ENCODE peak calls at places on chromosomes 4 and X, in ten cellular contexts. V, Z, K, E, Q, J, I, G, Y and R are unnamed samples.

GRCh38 chr4:17120761-17121160 is 222.3 kb upstream of the LDB2 start:
- DNase-seq in V (no peak), Z (no peak), K (peak; percentile 66), E (no peak), Q (no peak), J (no peak), I (peak; percentile 31), G (no peak), Y (no peak), R (no peak)

GRCh38 chr4:142812091-142812490 is 34.0 kb downstream of the INPP4B start:
- DNase-seq in V (no peak), Z (no peak), K (no peak), E (no peak), Q (no peak), J (no peak), I (no peak), G (no peak), Y (no peak), R (no peak)

GRCh38 chrX:153381684-153382532 is 19.2 kb downstream of the PNMA6E start:
- DNase-seq in V (peak; percentile 78), Z (no peak), K (peak; percentile 92), E (peak; percentile 50), Q (no peak), J (peak; percentile 73), I (peak; percentile 90), G (peak; percentile 6), Y (no peak), R (peak; percentile 72)

GRCh38 chrX:129653985-129654651 is 638 bp downstream of the APLN start:
- DNase-seq in V (no peak), Z (peak; percentile 87), K (no peak), E (peak; percentile 35), Q (no peak), J (no peak), I (no peak), G (no peak), Y (peak; percentile 35), R (no peak)

GRCh38 chr4:121564840-121565375 is 131.9 kb downstream of the ANXA5 start:
- DNase-seq in V (no peak), Z (no peak), K (peak; percentile 3), E (no peak), Q (no peak), J (no peak), I (peak; percentile 3), G (no peak), Y (peak; percentile 4), R (no peak)

GRCh38 chr4:16116019-16116418 is 32.2 kb upstream of the PROM1 start:
- DNase-seq in V (peak; percentile 71), Z (peak; percentile 76), K (no peak), E (no peak), Q (no peak), J (no peak), I (no peak), G (no peak), Y (no peak), R (no peak)

GRCh38 chr4:105179539-105180401 is 33.1 kb downstream of the TET2 start:
- DNase-seq in V (no peak), Z (no peak), K (no peak), E (no peak), Q (no peak), J (no peak), I (no peak), G (no peak), Y (no peak), R (no peak)

GRCh38 chr4:7736436-7737267 is 203.0 kb downstream of the AFAP1 start:
- DNase-seq in V (peak; percentile 40), Z (no peak), K (no peak), E (no peak), Q (no peak), J (no peak), I (no peak), G (no peak), Y (peak; percentile 50), R (no peak)

GRCh38 chr4:122300776-122301175 is 78.0 kb upstream of the ADAD1 start:
- DNase-seq in V (no peak), Z (no peak), K (no peak), E (no peak), Q (no peak), J (no peak), I (no peak), G (no peak), Y (no peak), R (no peak)

GRCh38 chr4:76987153-76987562 is 37.6 kb downstream of the SEPTIN11 start:
- DNase-seq in V (no peak), Z (no peak), K (peak; percentile 99), E (no peak), Q (peak; percentile 27), J (peak; percentile 97), I (peak; percentile 99), G (no peak), Y (no peak), R (no peak)

GRCh38 chr4:151454513-151454912 is 45.5 kb downstream of the FHIP1A start:
- DNase-seq in V (no peak), Z (no peak), K (no peak), E (no peak), Q (no peak), J (no peak), I (no peak), G (no peak), Y (no peak), R (no peak)

GRCh38 chr4:28277931-28278330 is 1417.3 kb downstream of the STIM2 start:
- DNase-seq in V (no peak), Z (no peak), K (no peak), E (no peak), Q (no peak), J (no peak), I (no peak), G (no peak), Y (peak; percentile 49), R (no peak)

GRCh38 chr4:118338981-118339765 is 13.6 kb downstream of the PRSS12 start:
- DNase-seq in V (no peak), Z (no peak), K (peak; percentile 70), E (no peak), Q (no peak), J (peak; percentile 23), I (peak; percentile 81), G (no peak), Y (peak; percentile 55), R (no peak)

GRCh38 chrX:143437439-143437838 is 79.8 kb downstream of the SPANXN3 start:
- DNase-seq in V (peak; percentile 46), Z (no peak), K (no peak), E (peak; percentile 0), Q (no peak), J (no peak), I (no peak), G (no peak), Y (peak; percentile 60), R (peak; percentile 3)

GRCh38 chr4:52243367-52243766 is 192.3 kb downstream of the SPATA18 start:
- DNase-seq in V (no peak), Z (no peak), K (no peak), E (no peak), Q (no peak), J (no peak), I (no peak), G (no peak), Y (no peak), R (no peak)

GRCh38 chr4:85829276-85830051 is 354.5 kb downstream of the ARHGAP24 start:
- DNase-seq in V (no peak), Z (no peak), K (peak; percentile 22), E (no peak), Q (no peak), J (no peak), I (peak; percentile 54), G (no peak), Y (peak; percentile 54), R (no peak)

DNA sequence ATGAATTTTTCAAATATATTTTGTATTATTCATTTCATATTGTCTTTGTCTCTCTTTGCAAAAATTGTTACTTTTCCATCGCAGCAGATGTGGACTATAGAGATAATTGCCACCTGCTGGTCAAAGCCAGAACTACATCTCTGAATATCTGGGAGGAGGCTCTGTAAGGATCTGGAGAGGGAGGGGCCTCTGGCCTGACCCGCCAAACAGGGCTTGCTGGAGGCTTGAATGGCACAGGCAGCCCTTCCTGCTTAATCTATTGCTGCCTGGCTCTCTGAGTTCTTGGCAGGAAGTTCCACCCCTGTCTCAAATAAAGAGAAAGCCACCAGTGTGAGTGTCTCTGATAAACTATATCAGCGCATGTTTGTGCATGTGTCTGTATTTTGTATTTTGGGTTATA is 132.4 kb downstream of the ZMAT1 start:
- DNase-seq in V (peak; percentile 90), Z (peak; percentile 91), K (peak; percentile 87), E (peak; percentile 86), Q (peak; percentile 87), J (peak; percentile 64), I (peak; percentile 88), G (peak; percentile 80), Y (peak; percentile 95), R (peak; percentile 87)
- H3K4me3 ChIP-seq in V (no peak overlapping the region), Z (no peak overlapping the region), K (peak overlapping the region; percentile 41), E (peak overlapping the region; percentile 31), Q (no peak overlapping the region), J (no peak overlapping the region), I (peak overlapping the region; percentile 19), G (no peak overlapping the region), Y (peak overlapping the region; percentile 33), R (no peak overlapping the region)

DNA sequence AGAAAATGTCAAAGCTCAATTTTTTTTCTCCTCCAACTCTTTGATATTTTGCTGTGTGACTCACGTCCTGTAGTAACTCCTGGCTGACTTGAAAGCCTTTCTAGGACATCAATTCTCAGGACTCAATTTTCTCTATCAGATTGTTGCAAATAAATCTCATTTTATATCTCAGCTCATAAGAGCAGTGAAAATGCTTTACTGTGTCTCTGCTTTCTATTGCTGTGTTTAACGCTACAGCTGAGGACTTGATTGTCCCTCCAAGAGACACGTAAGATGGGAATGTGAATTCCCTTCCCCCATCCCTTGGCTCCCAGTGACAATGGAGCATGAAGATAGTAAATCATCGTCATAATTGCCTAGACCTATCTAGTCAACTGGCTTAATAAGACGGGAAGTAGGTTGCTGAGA is 20.5 kb upstream of the CBR4 start:
- DNase-seq in V (no peak), Z (peak; percentile 10), K (peak; percentile 44), E (peak; percentile 62), Q (no peak), J (no peak), I (no peak), G (no peak), Y (peak; percentile 43), R (no peak)
- H3K4me3 ChIP-seq in V (no peak overlapping the region), Z (no peak overlapping the region), K (peak overlapping the region; percentile 45), E (peak overlapping the region; percentile 46), Q (no peak overlapping the region), J (no peak overlapping the region), I (no peak overlapping the region), G (no peak overlapping the region), Y (peak overlapping the region; percentile 37), R (no peak overlapping the region)

GRCh38 chr4:39030726-39031125 is 1.5 kb downstream of the TMEM156 start:
- DNase-seq in V (no peak), Z (no peak), K (peak; percentile 62), E (no peak), Q (no peak), J (no peak), I (peak; percentile 45), G (no peak), Y (no peak), R (no peak)
- H3K4me3 ChIP-seq in V (no peak overlapping the region), Z (no peak overlapping the region), K (peak overlapping the region; percentile 38), E (peak overlapping the region; percentile 40), Q (no peak overlapping the region), J (no peak overlapping the region), I (no peak overlapping the region), G (no peak overlapping the region), Y (peak overlapping the region; percentile 89), R (no peak overlapping the region)

DNA sequence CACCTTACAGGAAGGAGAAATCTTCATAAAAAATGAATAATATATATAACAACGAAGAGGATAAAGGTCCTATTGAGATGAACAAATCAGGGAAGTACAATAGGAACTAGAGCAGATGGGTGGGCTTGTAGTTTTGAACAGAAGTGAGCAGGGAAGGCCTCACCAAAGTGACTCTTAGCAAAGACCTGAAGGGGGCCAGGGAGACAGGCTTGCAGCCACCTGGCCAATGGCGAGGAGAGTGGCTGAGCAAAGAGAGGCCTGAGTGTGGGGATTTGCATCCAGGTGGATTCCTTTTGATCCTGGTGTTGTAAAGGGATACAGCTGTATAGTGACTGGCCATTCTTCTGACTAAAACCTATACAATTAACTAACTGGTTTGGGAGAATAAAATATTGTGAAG is 354.1 kb downstream of the CAMK2D start:
- DNase-seq in V (no peak), Z (no peak), K (no peak), E (no peak), Q (no peak), J (no peak), I (no peak), G (no peak), Y (no peak), R (no peak)
- H3K4me3 ChIP-seq in V (no peak overlapping the region), Z (no peak overlapping the region), K (no peak overlapping the region), E (no peak overlapping the region), Q (no peak overlapping the region), J (no peak overlapping the region), I (no peak overlapping the region), G (no peak overlapping the region), Y (no peak overlapping the region), R (no peak overlapping the region)